ENCODE peak calls at places on chromosome 6, in eight cellular contexts. W, A, B, P, I, U, C and K are unnamed samples.

GRCh38 chr6:144064402-144064830 is 31.0 kb downstream of the SF3B5 start:
- DNase-seq in U (no peak), I (peak; percentile 76), B (peak; percentile 67), C (peak; percentile 40), P (no peak), W (peak; percentile 66), A (peak; percentile 30), K (peak; percentile 57)

GRCh38 chr6:17536586-17536985 is 63.5 kb upstream of the FAM8A1 start:
- DNase-seq in W (no peak), P (no peak), B (peak; percentile 4), C (no peak), U (no peak), A (no peak), I (no peak), K (no peak)

GRCh38 chr6:35017461-35018183 is 123.5 kb downstream of the TCP11 start:
- DNase-seq in A (peak; percentile 76), U (no peak), W (no peak), I (peak; percentile 62), B (no peak), C (peak; percentile 55), P (no peak), K (no peak)

GRCh38 chr6:55293116-55293515 is 34.2 kb upstream of the GFRAL start:
- DNase-seq in I (no peak), C (no peak), U (no peak), W (peak; percentile 67), P (peak; percentile 11), B (peak; percentile 25), A (no peak), K (no peak)

GRCh38 chr6:9136141-9136865 is 701.0 kb upstream of the SLC35B3 start:
- DNase-seq in U (no peak), B (no peak), A (no peak), W (no peak), I (no peak), C (no peak), P (no peak), K (no peak)

GRCh38 chr6:84860954-84861353 is 96.6 kb upstream of the TBX18 start:
- DNase-seq in A (no peak), W (no peak), B (no peak), P (no peak), U (no peak), C (no peak), I (no peak), K (no peak)

GRCh38 chr6:26187981-26188635 is 100.9 kb downstream of the HFE start:
- DNase-seq in P (peak; percentile 60), W (peak; percentile 83), C (peak; percentile 66), A (no peak), I (no peak), B (peak; percentile 86), U (no peak), K (no peak)

GRCh38 chr6:34095741-34096140 is 50.1 kb downstream of the GRM4 start:
- DNase-seq in W (no peak), C (no peak), U (no peak), I (no peak), A (no peak), B (no peak), P (no peak), K (no peak)

GRCh38 chr6:21595265-21595950 is 1.9 kb downstream of the SOX4 start:
- DNase-seq in P (no peak), I (peak; percentile 66), C (peak; percentile 28), W (no peak), U (no peak), A (peak; percentile 42), B (peak; percentile 69), K (no peak)

GRCh38 chr6:31630177-31630934 is 9.8 kb downstream of the PRRC2A start:
- DNase-seq in C (no peak), U (no peak), P (no peak), I (no peak), B (no peak), A (no peak), W (no peak), K (no peak)

GRCh38 chr6:51467231-51467952 is 620.0 kb downstream of the PKHD1 start:
- DNase-seq in W (no peak), I (no peak), B (no peak), C (no peak), A (no peak), U (no peak), P (no peak), K (no peak)

GRCh38 chr6:27812078-27812804 is 100.0 kb downstream of the OR2B2 start:
- DNase-seq in P (no peak), W (no peak), A (no peak), C (no peak), U (no peak), B (no peak), I (no peak), K (no peak)

GRCh38 chr6:95383878-95384277 is 193.5 kb upstream of the MANEA start:
- DNase-seq in B (no peak), U (no peak), I (no peak), W (no peak), A (no peak), P (no peak), C (no peak), K (no peak)

GRCh38 chr6:22421187-22421586 is 124.4 kb upstream of the PRL start:
- DNase-seq in C (no peak), I (no peak), A (no peak), P (no peak), W (no peak), U (no peak), B (no peak), K (no peak)

GRCh38 chr6:104705095-104705707 is 154.5 kb downstream of the HACE1 start:
- DNase-seq in B (peak; percentile 10), W (no peak), C (peak; percentile 24), A (peak; percentile 53), I (no peak), U (no peak), P (no peak), K (no peak)

GRCh38 chr6:139508576-139508975 is 134.1 kb upstream of the CITED2 start:
- DNase-seq in W (no peak), B (no peak), I (no peak), C (no peak), P (no peak), A (no peak), U (no peak), K (no peak)

GRCh38 chr6:31763617-31763940 is 1.1 kb downstream of the SAPCD1 start:
- DNase-seq in B (no peak), C (no peak), P (peak; percentile 73), W (peak; percentile 71), A (no peak), I (no peak), U (no peak), K (no peak)

GRCh38 chr6:42406296-42407280 is 45.1 kb downstream of the TRERF1 start:
- DNase-seq in C (no peak), W (no peak), U (no peak), I (no peak), A (peak; percentile 44), P (no peak), B (no peak), K (no peak)

GRCh38 chr6:56863366-56863765 is 91.5 kb upstream of the BEND6 start:
- DNase-seq in A (no peak), C (no peak), P (no peak), U (no peak), I (no peak), W (no peak), B (no peak), K (no peak)

GRCh38 chr6:32983964-32984638 is 15.7 kb downstream of the BRD2 start:
- DNase-seq in A (no peak), I (no peak), C (no peak), U (no peak), W (no peak), P (no peak), B (no peak), K (no peak)

GRCh38 chr6:164947174-164947573 is 362.2 kb downstream of the C6orf118 start:
- DNase-seq in P (no peak), B (no peak), U (no peak), A (no peak), C (no peak), W (no peak), I (no peak), K (no peak)

GRCh38 chr6:158344534-158344933 is 32.3 kb downstream of the TULP4 start:
- DNase-seq in I (no peak), P (no peak), B (peak; percentile 68), W (no peak), U (no peak), A (no peak), C (no peak), K (no peak)

DNA sequence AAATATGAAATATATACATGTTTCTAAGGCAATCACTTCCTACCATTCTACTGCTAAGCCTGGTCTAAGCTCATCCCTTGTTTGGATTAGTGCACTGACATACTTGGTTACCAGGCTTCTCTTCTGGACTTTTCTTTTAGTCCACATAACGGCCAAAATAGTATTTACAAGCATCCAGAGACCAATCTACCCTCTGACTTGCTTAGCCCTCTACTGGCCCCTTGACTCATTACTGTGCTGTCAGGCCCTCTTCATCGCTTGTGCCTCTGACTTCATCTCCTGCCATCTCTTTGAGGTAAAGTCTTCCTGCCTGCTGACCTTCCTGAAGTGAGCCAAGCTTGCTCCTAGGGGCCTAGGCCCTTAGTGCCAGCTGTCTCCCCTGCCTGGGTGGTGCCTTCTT is 35.1 kb downstream of the TULP4 start:
- DNase-seq in P (no peak), U (no peak), I (no peak), A (no peak), W (no peak), C (no peak), B (no peak), K (no peak)
- TF ChIP-seq CTCF in P (peak; percentile 8), U (no peak), I (no peak), A (no peak), W (no peak), C (no peak), B (no peak), K (no peak)

GRCh38 chr6:111361648-111362047 is 121.4 kb downstream of the REV3L start:
- DNase-seq in P (peak; percentile 18), B (no peak), C (peak; percentile 54), W (peak; percentile 85), I (peak; percentile 37), A (no peak), U (no peak), K (no peak)
- TF ChIP-seq CTCF in P (peak; percentile 72), B (peak; percentile 12), C (peak; percentile 64), W (peak; percentile 74), I (peak; percentile 50), A (no peak), U (peak; percentile 46), K (peak; percentile 47)

DNA sequence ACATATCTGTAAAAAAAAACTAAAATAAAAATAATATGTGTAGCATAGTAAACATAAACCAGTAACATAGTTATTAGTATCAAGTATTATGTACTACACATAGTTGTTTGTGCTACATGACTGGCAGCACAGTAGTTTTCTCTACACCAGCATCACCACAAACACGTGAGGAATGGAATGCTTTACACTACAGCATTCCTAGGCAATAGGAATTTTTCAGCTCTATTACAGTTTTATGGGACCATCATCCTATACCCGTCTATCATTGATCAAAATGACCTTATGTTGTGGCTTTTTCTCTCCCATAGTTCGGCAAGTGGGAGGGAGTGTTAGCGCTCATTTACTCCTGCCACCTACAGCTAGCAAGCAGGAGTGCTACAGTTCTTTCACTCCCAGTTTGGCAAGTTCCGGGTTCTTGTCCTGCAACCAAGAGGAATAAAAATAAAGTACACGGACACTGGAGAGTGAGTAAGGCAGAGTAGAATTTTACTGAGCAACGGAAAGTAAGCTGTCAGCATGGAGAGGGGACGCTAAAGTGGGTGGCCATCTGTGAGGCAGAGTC is 196.8 kb upstream of the HSF2 start:
- DNase-seq in I (no peak), U (no peak), C (no peak), W (peak; percentile 25), A (no peak), B (no peak), P (no peak), K (no peak)
- TF ChIP-seq CTCF in I (no peak), U (no peak), C (no peak), W (peak; percentile 33), A (no peak), B (no peak), P (no peak), K (no peak)

GRCh38 chr6:155333414-155333813 is 19.1 kb upstream of the TFB1M start:
- DNase-seq in P (no peak), C (no peak), B (peak; percentile 75), I (no peak), A (no peak), W (no peak), U (no peak), K (no peak)
- TF ChIP-seq CTCF in P (no peak), C (no peak), B (no peak), I (no peak), A (no peak), W (no peak), U (no peak), K (no peak)